ENCODE peak calls at places on chromosomes 4 and X, in six cellular contexts. One of them, this sample, is unnamed.

GRCh38 chrX:101785142-101785541 is 125.5 kb upstream of the ARMCX2 start:
- DNase-seq in astrocyte of the spinal cord: no peak
- DNase-seq in thoracic aorta: no peak
- DNase-seq in choroid plexus epithelial cell: no peak
- DNase-seq in HFF-Myc: no peak
- DNase-seq in cardiac fibroblast: no peak
- DNase-seq in this sample: no peak

GRCh38 chrX:14697453-14697852 is 168.1 kb downstream of the GLRA2 start:
- DNase-seq in astrocyte of the spinal cord: no peak
- DNase-seq in thoracic aorta: no peak
- DNase-seq in HFF-Myc: peak; percentile 15
- DNase-seq in choroid plexus epithelial cell: peak; percentile 30
- DNase-seq in cardiac fibroblast: peak; percentile 8
- DNase-seq in this sample: peak; percentile 11

GRCh38 chr4:96093057-96093456 is 253.2 kb downstream of the PDHA2 start:
- DNase-seq in thoracic aorta: no peak
- DNase-seq in HFF-Myc: no peak
- DNase-seq in choroid plexus epithelial cell: no peak
- DNase-seq in astrocyte of the spinal cord: no peak
- DNase-seq in cardiac fibroblast: no peak
- DNase-seq in this sample: no peak

GRCh38 chr4:114690571-114690970 is 92.0 kb downstream of the UGT8 start:
- DNase-seq in choroid plexus epithelial cell: no peak
- DNase-seq in HFF-Myc: no peak
- DNase-seq in astrocyte of the spinal cord: no peak
- DNase-seq in cardiac fibroblast: no peak
- DNase-seq in thoracic aorta: no peak
- DNase-seq in this sample: no peak

GRCh38 chrX:63918611-63919010 is 133.6 kb upstream of the ARHGEF9 start:
- DNase-seq in thoracic aorta: no peak
- DNase-seq in cardiac fibroblast: no peak
- DNase-seq in HFF-Myc: no peak
- DNase-seq in astrocyte of the spinal cord: peak; percentile 3
- DNase-seq in choroid plexus epithelial cell: peak; percentile 10
- DNase-seq in this sample: peak; percentile 48

GRCh38 chr4:19051751-19052296 is 1030.3 kb upstream of the LCORL start:
- DNase-seq in HFF-Myc: no peak
- DNase-seq in thoracic aorta: no peak
- DNase-seq in astrocyte of the spinal cord: no peak
- DNase-seq in choroid plexus epithelial cell: no peak
- DNase-seq in cardiac fibroblast: no peak
- DNase-seq in this sample: no peak

GRCh38 chr4:163815776-163816175 is 321.3 kb downstream of the TMA16 start:
- DNase-seq in astrocyte of the spinal cord: no peak
- DNase-seq in thoracic aorta: no peak
- DNase-seq in HFF-Myc: no peak
- DNase-seq in choroid plexus epithelial cell: no peak
- DNase-seq in cardiac fibroblast: no peak
- DNase-seq in this sample: no peak

GRCh38 chrX:30504309-30504708 is 73.3 kb downstream of the TASL start:
- DNase-seq in cardiac fibroblast: peak; percentile 50
- DNase-seq in thoracic aorta: no peak
- DNase-seq in HFF-Myc: no peak
- DNase-seq in choroid plexus epithelial cell: peak; percentile 57
- DNase-seq in astrocyte of the spinal cord: peak; percentile 45
- DNase-seq in this sample: peak; percentile 32

GRCh38 chr4:19748911-19749473 is 502.7 kb upstream of the SLIT2 start:
- DNase-seq in cardiac fibroblast: peak; percentile 39
- DNase-seq in choroid plexus epithelial cell: no peak
- DNase-seq in thoracic aorta: no peak
- DNase-seq in astrocyte of the spinal cord: peak; percentile 62
- DNase-seq in HFF-Myc: no peak
- DNase-seq in this sample: no peak

GRCh38 chr4:7052923-7053715 is 9.9 kb downstream of the TADA2B start:
- DNase-seq in thoracic aorta: no peak
- DNase-seq in choroid plexus epithelial cell: no peak
- DNase-seq in HFF-Myc: no peak
- DNase-seq in astrocyte of the spinal cord: peak; percentile 33
- DNase-seq in cardiac fibroblast: no peak
- DNase-seq in this sample: no peak

GRCh38 chr4:8035371-8035780 is 95.7 kb upstream of the AFAP1 start:
- DNase-seq in HFF-Myc: no peak
- DNase-seq in astrocyte of the spinal cord: peak; percentile 61
- DNase-seq in cardiac fibroblast: peak; percentile 37
- DNase-seq in thoracic aorta: no peak
- DNase-seq in choroid plexus epithelial cell: peak; percentile 83
- DNase-seq in this sample: peak; percentile 50

GRCh38 chr4:185582651-185583400 is 47.5 kb upstream of the PDLIM3 start:
- DNase-seq in HFF-Myc: no peak
- DNase-seq in astrocyte of the spinal cord: no peak
- DNase-seq in choroid plexus epithelial cell: peak; percentile 14
- DNase-seq in thoracic aorta: no peak
- DNase-seq in cardiac fibroblast: no peak
- DNase-seq in this sample: peak; percentile 17

GRCh38 chr4:158282252-158282651 is 72.0 kb downstream of the TMEM144 start:
- DNase-seq in thoracic aorta: no peak
- DNase-seq in astrocyte of the spinal cord: peak; percentile 80
- DNase-seq in HFF-Myc: no peak
- DNase-seq in choroid plexus epithelial cell: peak; percentile 17
- DNase-seq in cardiac fibroblast: peak; percentile 8
- DNase-seq in this sample: peak; percentile 23

GRCh38 chr4:184514121-184514988 is 40.0 kb upstream of the IRF2 start:
- DNase-seq in cardiac fibroblast: peak; percentile 89
- DNase-seq in HFF-Myc: peak; percentile 31
- DNase-seq in astrocyte of the spinal cord: peak; percentile 86
- DNase-seq in thoracic aorta: no peak
- DNase-seq in choroid plexus epithelial cell: peak; percentile 94
- DNase-seq in this sample: peak; percentile 72

GRCh38 chr4:102735578-102735977 is 25.2 kb downstream of the MANBA start:
- DNase-seq in cardiac fibroblast: no peak
- DNase-seq in astrocyte of the spinal cord: no peak
- DNase-seq in HFF-Myc: no peak
- DNase-seq in choroid plexus epithelial cell: no peak
- DNase-seq in thoracic aorta: no peak
- DNase-seq in this sample: peak; percentile 19

GRCh38 chr4:17781072-17781830 is at the start of gene FAM184B:
- DNase-seq in thoracic aorta: no peak
- DNase-seq in choroid plexus epithelial cell: no peak
- DNase-seq in cardiac fibroblast: no peak
- DNase-seq in HFF-Myc: no peak
- DNase-seq in astrocyte of the spinal cord: peak; percentile 11
- DNase-seq in this sample: no peak

GRCh38 chr4:41120297-41121217 is 93.8 kb downstream of the APBB2 start:
- DNase-seq in choroid plexus epithelial cell: peak; percentile 92
- DNase-seq in HFF-Myc: no peak
- DNase-seq in cardiac fibroblast: peak; percentile 93
- DNase-seq in astrocyte of the spinal cord: peak; percentile 72
- DNase-seq in thoracic aorta: peak; percentile 28
- DNase-seq in this sample: peak; percentile 78

GRCh38 chr4:113823291-113823659 is 61.7 kb upstream of the CAMK2D start:
- DNase-seq in astrocyte of the spinal cord: peak; percentile 54
- DNase-seq in thoracic aorta: no peak
- DNase-seq in cardiac fibroblast: no peak
- DNase-seq in HFF-Myc: no peak
- DNase-seq in choroid plexus epithelial cell: peak; percentile 64
- DNase-seq in this sample: no peak

GRCh38 chr4:103002551-103002950 is 17.0 kb downstream of the SLC9B1 start:
- DNase-seq in choroid plexus epithelial cell: peak; percentile 52
- DNase-seq in thoracic aorta: no peak
- DNase-seq in astrocyte of the spinal cord: peak; percentile 37
- DNase-seq in cardiac fibroblast: peak; percentile 32
- DNase-seq in HFF-Myc: no peak
- DNase-seq in this sample: peak; percentile 23

GRCh38 chr4:98838977-98839618 is 89.8 kb downstream of the EIF4E start:
- DNase-seq in astrocyte of the spinal cord: peak; percentile 29
- DNase-seq in choroid plexus epithelial cell: peak; percentile 77
- DNase-seq in HFF-Myc: peak; percentile 30
- DNase-seq in cardiac fibroblast: peak; percentile 92
- DNase-seq in thoracic aorta: no peak
- DNase-seq in this sample: peak; percentile 45

GRCh38 chrX:37998586-37999267 is 7.6 kb upstream of the SYTL5 start:
- DNase-seq in cardiac fibroblast: no peak
- DNase-seq in HFF-Myc: no peak
- DNase-seq in choroid plexus epithelial cell: peak; percentile 40
- DNase-seq in thoracic aorta: no peak
- DNase-seq in astrocyte of the spinal cord: peak; percentile 58
- DNase-seq in this sample: peak; percentile 88

GRCh38 chrX:20240201-20240600 is 26.5 kb downstream of the RPS6KA3 start:
- DNase-seq in cardiac fibroblast: peak; percentile 24
- DNase-seq in HFF-Myc: no peak
- DNase-seq in choroid plexus epithelial cell: peak; percentile 18
- DNase-seq in astrocyte of the spinal cord: no peak
- DNase-seq in thoracic aorta: no peak
- DNase-seq in this sample: no peak

GRCh38 chrX:54180403-54180802 is 2.7 kb downstream of the FAM120C start:
- DNase-seq in thoracic aorta: no peak
- DNase-seq in astrocyte of the spinal cord: peak; percentile 27
- DNase-seq in cardiac fibroblast: peak; percentile 20
- DNase-seq in choroid plexus epithelial cell: peak; percentile 44
- DNase-seq in HFF-Myc: no peak
- DNase-seq in this sample: peak; percentile 36

GRCh38 chrX:10726647-10727046 is 106.3 kb upstream of the MID1 start:
- DNase-seq in cardiac fibroblast: peak; percentile 65
- DNase-seq in thoracic aorta: no peak
- DNase-seq in choroid plexus epithelial cell: peak; percentile 84
- DNase-seq in astrocyte of the spinal cord: peak; percentile 88
- DNase-seq in HFF-Myc: no peak
- DNase-seq in this sample: no peak

GRCh38 chr4:170675568-170676262 is 586.0 kb upstream of the AADAT start:
- DNase-seq in cardiac fibroblast: no peak
- DNase-seq in HFF-Myc: no peak
- DNase-seq in thoracic aorta: no peak
- DNase-seq in choroid plexus epithelial cell: peak; percentile 45
- DNase-seq in astrocyte of the spinal cord: peak; percentile 41
- DNase-seq in this sample: peak; percentile 23

GRCh38 chr4:4524364-4524763 is 17.5 kb downstream of the STX18 start:
- DNase-seq in astrocyte of the spinal cord: no peak
- DNase-seq in choroid plexus epithelial cell: peak; percentile 63
- DNase-seq in thoracic aorta: no peak
- DNase-seq in cardiac fibroblast: no peak
- DNase-seq in HFF-Myc: no peak
- DNase-seq in this sample: no peak

GRCh38 chrX:71095971-71096701 is 485 bp downstream of the FOXO4 start:
- DNase-seq in thoracic aorta: no peak
- DNase-seq in HFF-Myc: no peak
- DNase-seq in choroid plexus epithelial cell: no peak
- DNase-seq in astrocyte of the spinal cord: no peak
- DNase-seq in cardiac fibroblast: no peak
- DNase-seq in this sample: peak; percentile 6

GRCh38 chrX:140346711-140347110 is 158.2 kb downstream of the SOX3 start:
- DNase-seq in HFF-Myc: no peak
- DNase-seq in astrocyte of the spinal cord: no peak
- DNase-seq in cardiac fibroblast: no peak
- DNase-seq in choroid plexus epithelial cell: no peak
- DNase-seq in thoracic aorta: no peak
- DNase-seq in this sample: peak; percentile 29
- H3K4me3 ChIP-seq in HFF-Myc: no peak overlapping the region
- H3K4me3 ChIP-seq in astrocyte of the spinal cord: no peak overlapping the region
- H3K4me3 ChIP-seq in cardiac fibroblast: no peak overlapping the region
- H3K4me3 ChIP-seq in choroid plexus epithelial cell: no peak overlapping the region
- H3K4me3 ChIP-seq in thoracic aorta: no peak overlapping the region
- H3K4me3 ChIP-seq in this sample: no peak overlapping the region

GRCh38 chr4:84451546-84451945 is 47.5 kb downstream of the NKX6-1 start:
- DNase-seq in astrocyte of the spinal cord: peak; percentile 12
- DNase-seq in cardiac fibroblast: peak; percentile 13
- DNase-seq in choroid plexus epithelial cell: peak; percentile 43
- DNase-seq in thoracic aorta: no peak
- DNase-seq in HFF-Myc: no peak
- DNase-seq in this sample: peak; percentile 13
- TF ChIP-seq CTCF in astrocyte of the spinal cord: peak; percentile 62
- TF ChIP-seq CTCF in cardiac fibroblast: peak; percentile 50
- TF ChIP-seq CTCF in choroid plexus epithelial cell: peak; percentile 64
- TF ChIP-seq CTCF in thoracic aorta: no peak
- TF ChIP-seq CTCF in HFF-Myc: peak; percentile 49
- TF ChIP-seq CTCF in this sample: peak; percentile 40

GRCh38 chrX:132022115-132022862 is 813 bp upstream of the STK26 start:
- DNase-seq in cardiac fibroblast: peak; percentile 7
- DNase-seq in HFF-Myc: no peak
- DNase-seq in thoracic aorta: no peak
- DNase-seq in choroid plexus epithelial cell: peak; percentile 6
- DNase-seq in astrocyte of the spinal cord: peak; percentile 5
- DNase-seq in this sample: peak; percentile 38

GRCh38 chrX:132022863-132023116 is 312 bp upstream of the STK26 start:
- DNase-seq in HFF-Myc: no peak
- DNase-seq in cardiac fibroblast: no peak
- DNase-seq in thoracic aorta: no peak
- DNase-seq in astrocyte of the spinal cord: no peak
- DNase-seq in choroid plexus epithelial cell: peak; percentile 2
- DNase-seq in this sample: no peak

GRCh38 chrX:132023117-132023895 is at the start of gene STK26:
- DNase-seq in choroid plexus epithelial cell: peak; percentile 36
- DNase-seq in HFF-Myc: no peak
- DNase-seq in cardiac fibroblast: peak; percentile 71
- DNase-seq in thoracic aorta: peak; percentile 2
- DNase-seq in astrocyte of the spinal cord: peak; percentile 44
- DNase-seq in this sample: peak; percentile 60

GRCh38 chrX:132023896-132024386 is 839 bp downstream of the STK26 start:
- DNase-seq in thoracic aorta: no peak
- DNase-seq in astrocyte of the spinal cord: no peak
- DNase-seq in cardiac fibroblast: peak; percentile 0
- DNase-seq in HFF-Myc: no peak
- DNase-seq in choroid plexus epithelial cell: no peak
- DNase-seq in this sample: peak; percentile 30

DNA sequence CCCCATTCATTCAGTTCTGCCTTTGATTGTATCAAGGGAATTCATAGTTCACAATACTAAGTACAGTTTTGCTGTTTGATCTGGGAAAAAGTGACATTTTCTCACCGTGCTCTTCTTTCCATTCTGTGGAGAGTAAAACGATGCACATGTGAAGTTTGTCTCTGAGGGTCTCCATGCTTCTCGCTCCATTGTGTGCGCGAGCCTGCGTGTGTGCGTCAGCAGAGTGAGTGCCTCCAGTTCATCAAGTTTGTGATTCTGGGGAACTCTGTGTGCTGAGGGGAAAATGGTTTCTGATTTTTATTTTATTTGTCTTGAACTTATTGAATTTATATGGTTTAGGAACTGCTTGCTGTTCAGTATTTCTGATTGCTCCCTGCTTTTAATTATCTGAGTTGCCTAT is 2.0 kb downstream of the STK26 start:
- DNase-seq in choroid plexus epithelial cell: no peak
- DNase-seq in HFF-Myc: no peak
- DNase-seq in astrocyte of the spinal cord: no peak
- DNase-seq in thoracic aorta: no peak
- DNase-seq in cardiac fibroblast: no peak
- DNase-seq in this sample: no peak
- H3K4me3 ChIP-seq in choroid plexus epithelial cell: no peak overlapping the region
- H3K4me3 ChIP-seq in HFF-Myc: peak overlapping the region; percentile 63
- H3K4me3 ChIP-seq in astrocyte of the spinal cord: no peak overlapping the region
- H3K4me3 ChIP-seq in thoracic aorta: no peak overlapping the region
- H3K4me3 ChIP-seq in cardiac fibroblast: no peak overlapping the region
- H3K4me3 ChIP-seq in this sample: peak overlapping the region; percentile 26

DNA sequence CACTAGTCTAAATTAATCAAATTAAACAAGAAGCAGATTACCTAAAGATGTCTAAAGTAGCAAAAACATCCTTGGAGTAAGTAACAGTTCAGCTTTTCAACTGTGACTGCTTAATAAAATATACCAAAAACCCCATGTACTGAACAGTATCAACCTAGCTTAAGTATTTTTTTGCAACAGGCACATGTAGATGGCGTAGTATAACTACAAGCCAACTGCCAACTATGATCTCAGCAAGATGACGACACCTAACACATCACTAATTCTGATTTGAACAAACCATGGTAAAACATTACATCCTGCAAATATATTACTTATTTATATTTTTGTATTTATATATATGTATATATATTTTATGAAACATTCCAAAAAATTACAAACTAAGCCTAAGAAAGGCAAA is 24.5 kb downstream of the DHX15 start:
- DNase-seq in thoracic aorta: no peak
- DNase-seq in choroid plexus epithelial cell: peak; percentile 44
- DNase-seq in cardiac fibroblast: peak; percentile 47
- DNase-seq in astrocyte of the spinal cord: no peak
- DNase-seq in HFF-Myc: no peak
- DNase-seq in this sample: peak; percentile 49
- TF ChIP-seq CTCF in thoracic aorta: no peak
- TF ChIP-seq CTCF in choroid plexus epithelial cell: no peak
- TF ChIP-seq CTCF in cardiac fibroblast: no peak
- TF ChIP-seq CTCF in astrocyte of the spinal cord: no peak
- TF ChIP-seq CTCF in HFF-Myc: no peak
- TF ChIP-seq CTCF in this sample: peak; percentile 2

This sample was measured in bronchial epithelial cell.